ENCODE peak calls at places on chromosomes 7 and 10, in eight cellular contexts. K, O, J, C, U, Y, Z and M are unnamed samples.

GRCh38 chr7:7099584-7100014 is 82.7 kb upstream of the C1GALT1 start:
- DNase-seq in K (no peak), O (no peak), J (peak), C (peak), U (peak), Y (peak), Z (peak), M (peak)

GRCh38 chr7:83338277-83338950 is 175.7 kb upstream of the PCLO start:
- DNase-seq in K (no peak), O (no peak), J (no peak), C (no peak), U (no peak), Y (no peak), Z (no peak), M (no peak)

GRCh38 chr10:97210576-97210975 is 24.8 kb upstream of the SLIT1 start:
- DNase-seq in K (no peak), O (peak), J (peak), C (peak), U (peak), Y (peak), Z (peak), M (peak)

GRCh38 chr7:70037171-70037933 is 439.1 kb downstream of the AUTS2 start:
- DNase-seq in K (no peak), O (no peak), J (no peak), C (peak), U (peak), Y (no peak), Z (no peak), M (no peak)

GRCh38 chr10:118952493-118953295 is 76.8 kb upstream of the NANOS1 start:
- DNase-seq in K (no peak), O (no peak), J (no peak), C (no peak), U (no peak), Y (peak), Z (no peak), M (no peak)

GRCh38 chr10:63005246-63005645 is 127.9 kb upstream of the NRBF2 start:
- DNase-seq in K (no peak), O (no peak), J (no peak), C (peak), U (peak), Y (no peak), Z (peak), M (peak)

GRCh38 chr7:91288208-91288824 is 24.1 kb downstream of the FZD1 start:
- DNase-seq in K (no peak), O (no peak), J (peak), C (no peak), U (no peak), Y (peak), Z (peak), M (no peak)

GRCh38 chr7:157020514-157021070 is 10.1 kb upstream of the MNX1 start:
- DNase-seq in K (no peak), O (no peak), J (no peak), C (no peak), U (no peak), Y (no peak), Z (no peak), M (no peak)

GRCh38 chr7:12655161-12655560 is 32.3 kb upstream of the ARL4A start:
- DNase-seq in K (no peak), O (no peak), J (no peak), C (no peak), U (no peak), Y (no peak), Z (no peak), M (no peak)

GRCh38 chr7:25349283-25349682 is 121.0 kb upstream of the NPVF start:
- DNase-seq in K (no peak), O (no peak), J (no peak), C (no peak), U (no peak), Y (no peak), Z (no peak), M (no peak)

GRCh38 chr7:49669692-49670260 is 103.7 kb upstream of the VWC2 start:
- DNase-seq in K (no peak), O (no peak), J (no peak), C (no peak), U (no peak), Y (no peak), Z (no peak), M (no peak)
- TF ChIP-seq CTCF in K (no peak), O (no peak), J (no peak), C (no peak), U (no peak), Y (no peak), Z (no peak), M (no peak)

GRCh38 chr7:563629-564170 is 44.1 kb upstream of the PDGFA start:
- DNase-seq in K (no peak), O (no peak), J (no peak), C (no peak), U (no peak), Y (no peak), Z (no peak), M (no peak)

GRCh38 chr7:564176-564890 is 44.7 kb upstream of the PDGFA start:
- DNase-seq in K (no peak), O (no peak), J (no peak), C (no peak), U (no peak), Y (no peak), Z (no peak), M (no peak)

GRCh38 chr7:567305-567883 is 47.7 kb upstream of the PDGFA start:
- DNase-seq in K (no peak), O (no peak), J (no peak), C (no peak), U (no peak), Y (no peak), Z (no peak), M (no peak)

GRCh38 chr7:568031-568680 is 48.5 kb upstream of the PDGFA start:
- DNase-seq in K (no peak), O (no peak), J (no peak), C (no peak), U (no peak), Y (no peak), Z (no peak), M (no peak)

GRCh38 chr7:566100-566499 is 46.5 kb upstream of the PDGFA start:
- DNase-seq in K (no peak), O (no peak), J (no peak), C (no peak), U (no peak), Y (no peak), Z (no peak), M (no peak)
- TF ChIP-seq CTCF in K (no peak), O (no peak), J (no peak), C (no peak), U (no peak), Y (no peak), Z (no peak), M (no peak)

GRCh38 chr7:14805105-14805719 is 97.3 kb downstream of the DGKB start:
- DNase-seq in K (no peak), O (no peak), J (no peak), C (no peak), U (no peak), Y (no peak), Z (no peak), M (no peak)
- TF ChIP-seq CTCF in K (no peak), O (no peak), J (no peak), C (no peak), U (no peak), Y (no peak), Z (no peak), M (no peak)

GRCh38 chr7:138254444-138254843 is 178.2 kb downstream of the AKR1D1 start:
- DNase-seq in K (no peak), O (no peak), J (no peak), C (no peak), U (no peak), Y (no peak), Z (no peak), M (no peak)
- TF ChIP-seq CTCF in K (no peak), O (no peak), J (no peak), C (no peak), U (no peak), Y (no peak), Z (no peak), M (no peak)

GRCh38 chr10:53453196-53453595 is 680.6 kb upstream of the MBL2 start:
- DNase-seq in K (no peak), O (no peak), J (no peak), C (no peak), U (no peak), Y (no peak), Z (no peak), M (no peak)
- TF ChIP-seq CTCF in K (no peak), O (no peak), J (peak), C (no peak), U (no peak), Y (no peak), Z (no peak), M (no peak)

GRCh38 chr10:1203704-1204103 is 147.5 kb downstream of the WDR37 start:
- DNase-seq in K (no peak), O (no peak), J (no peak), C (no peak), U (no peak), Y (no peak), Z (no peak), M (no peak)

GRCh38 chr10:1201010-1201807 is 145.0 kb downstream of the WDR37 start:
- DNase-seq in K (no peak), O (no peak), J (no peak), C (no peak), U (no peak), Y (no peak), Z (no peak), M (no peak)

GRCh38 chr10:1204434-1205326 is 148.5 kb downstream of the WDR37 start:
- DNase-seq in K (no peak), O (no peak), J (no peak), C (no peak), U (no peak), Y (peak), Z (no peak), M (no peak)

GRCh38 chr10:1202343-1202742 is 146.2 kb downstream of the WDR37 start:
- DNase-seq in K (no peak), O (no peak), J (no peak), C (no peak), U (no peak), Y (no peak), Z (no peak), M (no peak)

DNA sequence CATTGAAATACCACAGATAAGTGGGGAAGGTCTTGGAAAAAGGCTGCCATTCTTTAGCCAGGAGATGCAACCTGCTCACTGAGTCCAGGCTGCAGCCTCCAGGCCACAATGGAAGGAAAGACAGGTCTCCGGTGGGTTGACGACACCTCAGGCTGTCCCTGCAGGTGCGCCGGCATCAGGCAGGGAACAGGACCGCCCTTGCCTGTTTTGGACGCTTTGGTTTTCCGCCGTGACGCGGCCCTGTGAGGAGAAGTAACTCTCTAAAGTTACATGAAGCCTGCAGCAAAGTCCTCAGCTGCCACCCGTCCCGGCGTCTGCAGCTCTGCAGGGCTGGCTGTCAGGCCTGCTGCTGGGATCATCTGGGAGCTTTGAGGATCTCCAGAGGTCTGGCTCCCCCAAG is 147.0 kb downstream of the WDR37 start:
- DNase-seq in K (no peak), O (no peak), J (no peak), C (no peak), U (no peak), Y (no peak), Z (no peak), M (no peak)
- TF ChIP-seq CTCF in K (no peak), O (no peak), J (no peak), C (no peak), U (no peak), Y (no peak), Z (no peak), M (no peak)

GRCh38 chr10:25933653-25934608 is at the start of gene MYO3A:
- DNase-seq in K (no peak), O (peak), J (peak), C (no peak), U (no peak), Y (no peak), Z (peak), M (no peak)

DNA sequence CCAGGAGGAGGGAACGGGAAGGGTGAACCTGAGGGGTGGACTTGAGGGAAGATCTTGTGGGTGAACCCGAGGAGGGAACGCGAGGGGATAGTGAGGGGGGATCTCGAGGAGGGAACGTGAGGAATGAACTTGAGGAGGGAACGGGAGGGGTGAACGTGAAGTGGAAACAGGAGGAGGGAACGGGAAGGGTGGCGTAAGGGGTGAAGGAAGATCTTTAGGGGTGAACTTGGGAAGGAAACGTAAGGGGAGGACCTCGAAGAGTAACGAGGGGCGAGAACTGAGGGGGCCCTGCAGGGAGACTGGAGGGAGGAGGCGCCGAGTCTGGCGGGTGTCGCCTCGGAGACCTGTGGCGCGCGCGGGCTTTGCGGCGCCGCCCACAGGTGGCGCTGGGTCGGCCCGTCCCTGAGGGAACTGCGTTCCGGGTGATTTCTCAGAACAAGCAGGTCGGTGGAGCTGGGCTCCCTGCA is 677 bp downstream of the MYO3A start:
- DNase-seq in K (no peak), O (peak), J (peak), C (no peak), U (no peak), Y (no peak), Z (no peak), M (no peak)
- TF ChIP-seq CTCF in K (no peak), O (no peak), J (no peak), C (peak), U (no peak), Y (no peak), Z (peak), M (no peak)